ENCODE peak calls at places on chromosomes 11 and 22, in seven cellular contexts. One of them, this sample, is unnamed.

GRCh38 chr11:123083623-123084029 is 21.7 kb upstream of the HSPA8 start:
- DNase-seq in mucosa of gallbladder: peak; percentile 88
- DNase-seq in brain microvascular endothelial cell: peak; percentile 99
- DNase-seq in nephron progenitor cell: no peak
- DNase-seq in psoas muscle: peak; percentile 78
- DNase-seq in activated CD4-positive, CD25-positive, alpha-beta regulatory T cell treated with anti-CD3 and anti-CD28 coated beads, Interleukin-2, amount 50 U/mL, for 72 hours: peak; percentile 46
- DNase-seq in iris pigment epithelial cell: peak; percentile 99
- DNase-seq in this sample: no peak

GRCh38 chr11:19072464-19072863 is 11.9 kb upstream of the MRGPRX2 start:
- DNase-seq in brain microvascular endothelial cell: no peak
- DNase-seq in nephron progenitor cell: no peak
- DNase-seq in mucosa of gallbladder: peak; percentile 32
- DNase-seq in activated CD4-positive, CD25-positive, alpha-beta regulatory T cell treated with anti-CD3 and anti-CD28 coated beads, Interleukin-2, amount 50 U/mL, for 72 hours: no peak
- DNase-seq in psoas muscle: no peak
- DNase-seq in iris pigment epithelial cell: no peak
- DNase-seq in this sample: no peak

GRCh38 chr11:72752088-72752914 is at the start of gene ARAP1:
- DNase-seq in brain microvascular endothelial cell: peak; percentile 56
- DNase-seq in activated CD4-positive, CD25-positive, alpha-beta regulatory T cell treated with anti-CD3 and anti-CD28 coated beads, Interleukin-2, amount 50 U/mL, for 72 hours: peak; percentile 71
- DNase-seq in iris pigment epithelial cell: peak; percentile 66
- DNase-seq in psoas muscle: peak; percentile 81
- DNase-seq in mucosa of gallbladder: peak; percentile 68
- DNase-seq in nephron progenitor cell: peak; percentile 77
- DNase-seq in this sample: peak; percentile 69

GRCh38 chr11:102192349-102193066 is 82.3 kb downstream of the YAP1 start:
- DNase-seq in psoas muscle: no peak
- DNase-seq in activated CD4-positive, CD25-positive, alpha-beta regulatory T cell treated with anti-CD3 and anti-CD28 coated beads, Interleukin-2, amount 50 U/mL, for 72 hours: no peak
- DNase-seq in iris pigment epithelial cell: no peak
- DNase-seq in brain microvascular endothelial cell: no peak
- DNase-seq in mucosa of gallbladder: no peak
- DNase-seq in nephron progenitor cell: no peak
- DNase-seq in this sample: no peak

GRCh38 chr11:130710442-130711101 is 205.7 kb downstream of the SNX19 start:
- DNase-seq in mucosa of gallbladder: no peak
- DNase-seq in activated CD4-positive, CD25-positive, alpha-beta regulatory T cell treated with anti-CD3 and anti-CD28 coated beads, Interleukin-2, amount 50 U/mL, for 72 hours: no peak
- DNase-seq in brain microvascular endothelial cell: peak; percentile 71
- DNase-seq in psoas muscle: no peak
- DNase-seq in iris pigment epithelial cell: no peak
- DNase-seq in nephron progenitor cell: no peak
- DNase-seq in this sample: no peak

GRCh38 chr22:17501679-17502285 is 61.5 kb upstream of the SLC25A18 start:
- DNase-seq in iris pigment epithelial cell: peak; percentile 75
- DNase-seq in nephron progenitor cell: no peak
- DNase-seq in psoas muscle: no peak
- DNase-seq in brain microvascular endothelial cell: peak; percentile 63
- DNase-seq in mucosa of gallbladder: peak; percentile 42
- DNase-seq in activated CD4-positive, CD25-positive, alpha-beta regulatory T cell treated with anti-CD3 and anti-CD28 coated beads, Interleukin-2, amount 50 U/mL, for 72 hours: no peak
- DNase-seq in this sample: no peak

GRCh38 chr22:19816372-19817119 is 38.1 kb downstream of the GNB1L start:
- DNase-seq in psoas muscle: no peak
- DNase-seq in brain microvascular endothelial cell: no peak
- DNase-seq in mucosa of gallbladder: peak; percentile 7
- DNase-seq in nephron progenitor cell: no peak
- DNase-seq in iris pigment epithelial cell: no peak
- DNase-seq in activated CD4-positive, CD25-positive, alpha-beta regulatory T cell treated with anti-CD3 and anti-CD28 coated beads, Interleukin-2, amount 50 U/mL, for 72 hours: no peak
- DNase-seq in this sample: no peak

GRCh38 chr11:119377112-119377901 is 4.2 kb downstream of the USP2 start:
- DNase-seq in nephron progenitor cell: no peak
- DNase-seq in activated CD4-positive, CD25-positive, alpha-beta regulatory T cell treated with anti-CD3 and anti-CD28 coated beads, Interleukin-2, amount 50 U/mL, for 72 hours: no peak
- DNase-seq in mucosa of gallbladder: no peak
- DNase-seq in brain microvascular endothelial cell: no peak
- DNase-seq in iris pigment epithelial cell: no peak
- DNase-seq in psoas muscle: no peak
- DNase-seq in this sample: no peak

GRCh38 chr11:67270256-67271211 is 4.3 kb downstream of the GRK2 start:
- DNase-seq in nephron progenitor cell: peak; percentile 45
- DNase-seq in iris pigment epithelial cell: no peak
- DNase-seq in activated CD4-positive, CD25-positive, alpha-beta regulatory T cell treated with anti-CD3 and anti-CD28 coated beads, Interleukin-2, amount 50 U/mL, for 72 hours: no peak
- DNase-seq in psoas muscle: peak; percentile 55
- DNase-seq in mucosa of gallbladder: no peak
- DNase-seq in brain microvascular endothelial cell: no peak
- DNase-seq in this sample: no peak

GRCh38 chr11:85941380-85941973 is 86.3 kb downstream of the CCDC83 start:
- DNase-seq in brain microvascular endothelial cell: peak; percentile 60
- DNase-seq in psoas muscle: peak; percentile 41
- DNase-seq in mucosa of gallbladder: peak; percentile 56
- DNase-seq in iris pigment epithelial cell: peak; percentile 73
- DNase-seq in activated CD4-positive, CD25-positive, alpha-beta regulatory T cell treated with anti-CD3 and anti-CD28 coated beads, Interleukin-2, amount 50 U/mL, for 72 hours: no peak
- DNase-seq in nephron progenitor cell: no peak
- DNase-seq in this sample: no peak

GRCh38 chr11:32087602-32088001 is 3.3 kb upstream of the RCN1 start:
- DNase-seq in psoas muscle: no peak
- DNase-seq in activated CD4-positive, CD25-positive, alpha-beta regulatory T cell treated with anti-CD3 and anti-CD28 coated beads, Interleukin-2, amount 50 U/mL, for 72 hours: no peak
- DNase-seq in mucosa of gallbladder: no peak
- DNase-seq in iris pigment epithelial cell: peak; percentile 90
- DNase-seq in brain microvascular endothelial cell: peak; percentile 81
- DNase-seq in nephron progenitor cell: no peak
- DNase-seq in this sample: no peak

GRCh38 chr11:30107899-30108298 is 91.1 kb upstream of the KCNA4 start:
- DNase-seq in nephron progenitor cell: no peak
- DNase-seq in psoas muscle: no peak
- DNase-seq in mucosa of gallbladder: no peak
- DNase-seq in brain microvascular endothelial cell: peak; percentile 69
- DNase-seq in activated CD4-positive, CD25-positive, alpha-beta regulatory T cell treated with anti-CD3 and anti-CD28 coated beads, Interleukin-2, amount 50 U/mL, for 72 hours: no peak
- DNase-seq in iris pigment epithelial cell: peak; percentile 89
- DNase-seq in this sample: no peak

GRCh38 chr11:44989831-44990566 is 39.3 kb upstream of the TP53I11 start:
- DNase-seq in iris pigment epithelial cell: no peak
- DNase-seq in brain microvascular endothelial cell: no peak
- DNase-seq in nephron progenitor cell: no peak
- DNase-seq in activated CD4-positive, CD25-positive, alpha-beta regulatory T cell treated with anti-CD3 and anti-CD28 coated beads, Interleukin-2, amount 50 U/mL, for 72 hours: no peak
- DNase-seq in mucosa of gallbladder: no peak
- DNase-seq in psoas muscle: peak; percentile 51
- DNase-seq in this sample: no peak

GRCh38 chr11:61553373-61554171 is 27.3 kb downstream of the SYT7 start:
- DNase-seq in mucosa of gallbladder: no peak
- DNase-seq in iris pigment epithelial cell: no peak
- DNase-seq in nephron progenitor cell: no peak
- DNase-seq in psoas muscle: no peak
- DNase-seq in brain microvascular endothelial cell: no peak
- DNase-seq in activated CD4-positive, CD25-positive, alpha-beta regulatory T cell treated with anti-CD3 and anti-CD28 coated beads, Interleukin-2, amount 50 U/mL, for 72 hours: no peak
- DNase-seq in this sample: no peak

GRCh38 chr11:58394195-58394594 is 12.5 kb downstream of the OR5B3 start:
- DNase-seq in brain microvascular endothelial cell: peak; percentile 70
- DNase-seq in iris pigment epithelial cell: peak; percentile 81
- DNase-seq in activated CD4-positive, CD25-positive, alpha-beta regulatory T cell treated with anti-CD3 and anti-CD28 coated beads, Interleukin-2, amount 50 U/mL, for 72 hours: no peak
- DNase-seq in psoas muscle: no peak
- DNase-seq in nephron progenitor cell: no peak
- DNase-seq in mucosa of gallbladder: no peak
- DNase-seq in this sample: no peak

GRCh38 chr11:15123849-15124248 is 9.1 kb downstream of the INSC start:
- DNase-seq in mucosa of gallbladder: no peak
- DNase-seq in activated CD4-positive, CD25-positive, alpha-beta regulatory T cell treated with anti-CD3 and anti-CD28 coated beads, Interleukin-2, amount 50 U/mL, for 72 hours: no peak
- DNase-seq in iris pigment epithelial cell: peak; percentile 84
- DNase-seq in brain microvascular endothelial cell: peak; percentile 88
- DNase-seq in psoas muscle: no peak
- DNase-seq in nephron progenitor cell: no peak
- DNase-seq in this sample: no peak

GRCh38 chr22:20062766-20063083 is 17.3 kb upstream of the DGCR8 start:
- DNase-seq in activated CD4-positive, CD25-positive, alpha-beta regulatory T cell treated with anti-CD3 and anti-CD28 coated beads, Interleukin-2, amount 50 U/mL, for 72 hours: no peak
- DNase-seq in psoas muscle: no peak
- DNase-seq in iris pigment epithelial cell: peak; percentile 91
- DNase-seq in nephron progenitor cell: no peak
- DNase-seq in brain microvascular endothelial cell: peak; percentile 29
- DNase-seq in mucosa of gallbladder: no peak
- DNase-seq in this sample: no peak

GRCh38 chr11:101686514-101686913 is 102.7 kb upstream of the TRPC6 start:
- DNase-seq in psoas muscle: no peak
- DNase-seq in activated CD4-positive, CD25-positive, alpha-beta regulatory T cell treated with anti-CD3 and anti-CD28 coated beads, Interleukin-2, amount 50 U/mL, for 72 hours: no peak
- DNase-seq in iris pigment epithelial cell: peak; percentile 45
- DNase-seq in nephron progenitor cell: no peak
- DNase-seq in mucosa of gallbladder: no peak
- DNase-seq in brain microvascular endothelial cell: peak; percentile 95
- DNase-seq in this sample: no peak